ENCODE peak calls at places on chromosome 21, in five cellular contexts. B, M, L, D and F are unnamed samples.

GRCh38 chr21:38212716-38213115 is 44.1 kb upstream of the KCNJ15 start:
- DNase-seq in B (no peak), M (no peak), L (no peak), D (no peak), F (no peak)

GRCh38 chr21:45302082-45303061 is 14.7 kb upstream of the POFUT2 start:
- DNase-seq in B (no peak), M (peak; percentile 97), L (peak; percentile 68), D (peak; percentile 69), F (no peak)

GRCh38 chr21:43634618-43635017 is 24.7 kb downstream of the HSF2BP start:
- DNase-seq in B (no peak), M (no peak), L (no peak), D (no peak), F (peak; percentile 24)

GRCh38 chr21:42474043-42474831 is 21.8 kb downstream of the RSPH1 start:
- DNase-seq in B (no peak), M (no peak), L (no peak), D (no peak), F (peak; percentile 88)

GRCh38 chr21:41542727-41543126 is 34.8 kb upstream of the TMPRSS2 start:
- DNase-seq in B (no peak), M (no peak), L (no peak), D (no peak), F (no peak)

GRCh38 chr21:18041012-18041411 is 203.6 kb upstream of the CHODL start:
- DNase-seq in B (no peak), M (no peak), L (peak; percentile 9), D (no peak), F (peak; percentile 2)

GRCh38 chr21:44845418-44846200 is 27.7 kb upstream of the SUMO3 start:
- DNase-seq in B (peak; percentile 64), M (no peak), L (peak; percentile 30), D (no peak), F (peak; percentile 33)

GRCh38 chr21:45874716-45875415 is 106.7 kb upstream of the COL6A1 start:
- DNase-seq in B (peak; percentile 98), M (peak; percentile 97), L (no peak), D (peak; percentile 67), F (peak; percentile 71)

GRCh38 chr21:38766987-38767722 is 38.6 kb upstream of the ETS2 start:
- DNase-seq in B (no peak), M (no peak), L (no peak), D (no peak), F (peak; percentile 47)

GRCh38 chr21:36629061-36629460 is 69.9 kb upstream of the SIM2 start:
- DNase-seq in B (peak; percentile 1), M (no peak), L (no peak), D (no peak), F (no peak)